ENCODE peak calls at places on chromosome 16, in ten cellular contexts. Z, D, R, E, P, O, S, L, V and M are unnamed samples.

GRCh38 chr16:53848277-53848942 is 144.5 kb downstream of the FTO start:
- DNase-seq in Z (no peak), D (no peak), R (no peak), E (no peak), P (no peak), O (no peak), S (no peak), L (no peak), V (no peak), M (no peak)

GRCh38 chr16:4601317-4602186 is 13.1 kb downstream of the UBALD1 start:
- DNase-seq in Z (no peak), D (no peak), R (no peak), E (no peak), P (no peak), O (no peak), S (no peak), L (peak), V (no peak), M (peak)

GRCh38 chr16:57600048-57600835 is 28.2 kb upstream of the ADGRG1 start:
- DNase-seq in Z (no peak), D (peak), R (no peak), E (no peak), P (peak), O (no peak), S (no peak), L (peak), V (no peak), M (no peak)

GRCh38 chr16:84391151-84391873 is 23.0 kb downstream of the ATP2C2 start:
- DNase-seq in Z (no peak), D (no peak), R (peak), E (no peak), P (peak), O (no peak), S (no peak), L (peak), V (no peak), M (no peak)

GRCh38 chr16:3152273-3153076 is 17.6 kb downstream of the ZNF213 start:
- DNase-seq in Z (peak), D (peak), R (peak), E (peak), P (peak), O (peak), S (peak), L (peak), V (peak), M (peak)

GRCh38 chr16:57427824-57428223 is 19.4 kb downstream of the CIAPIN1 start:
- DNase-seq in Z (no peak), D (no peak), R (no peak), E (no peak), P (no peak), O (no peak), S (no peak), L (no peak), V (no peak), M (no peak)

GRCh38 chr16:26614102-26614864 is 452.4 kb upstream of the C16orf82 start:
- DNase-seq in Z (no peak), D (no peak), R (no peak), E (no peak), P (no peak), O (no peak), S (no peak), L (no peak), V (no peak), M (no peak)

GRCh38 chr16:52099382-52099781 is 447.6 kb downstream of the TOX3 start:
- DNase-seq in Z (no peak), D (no peak), R (no peak), E (no peak), P (no peak), O (no peak), S (no peak), L (no peak), V (no peak), M (no peak)

GRCh38 chr16:75868636-75869389 is 142.5 kb upstream of the CPHXL start:
- DNase-seq in Z (no peak), D (no peak), R (no peak), E (no peak), P (no peak), O (no peak), S (no peak), L (no peak), V (no peak), M (no peak)

GRCh38 chr16:48734220-48734619 is 124.2 kb upstream of the N4BP1 start:
- DNase-seq in Z (no peak), D (no peak), R (no peak), E (no peak), P (no peak), O (no peak), S (no peak), L (no peak), V (no peak), M (no peak)

GRCh38 chr16:89953671-89954406 is 5.3 kb downstream of the DEF8 start:
- DNase-seq in Z (no peak), D (no peak), R (no peak), E (no peak), P (no peak), O (no peak), S (no peak), L (no peak), V (no peak), M (no peak)

GRCh38 chr16:9826630-9827029 is 355.6 kb downstream of the GRIN2A start:
- DNase-seq in Z (no peak), D (no peak), R (no peak), E (no peak), P (no peak), O (no peak), S (no peak), L (no peak), V (no peak), M (no peak)

GRCh38 chr16:4225075-4225474 is 16.8 kb downstream of the SRL start:
- DNase-seq in Z (no peak), D (no peak), R (no peak), E (no peak), P (no peak), O (no peak), S (no peak), L (no peak), V (no peak), M (no peak)

GRCh38 chr16:46961373-46962353 is 11.8 kb downstream of the DNAJA2 start:
- DNase-seq in Z (peak), D (no peak), R (peak), E (no peak), P (no peak), O (no peak), S (no peak), L (no peak), V (no peak), M (no peak)

GRCh38 chr16:83689385-83689831 is 118.4 kb upstream of the HSBP1 start:
- DNase-seq in Z (no peak), D (no peak), R (peak), E (peak), P (no peak), O (peak), S (peak), L (peak), V (no peak), M (no peak)

GRCh38 chr16:50154369-50154947 is 1.4 kb downstream of the TENT4B start:
- DNase-seq in Z (no peak), D (no peak), R (no peak), E (no peak), P (no peak), O (no peak), S (no peak), L (peak), V (no peak), M (peak)

GRCh38 chr16:84166796-84167695 is 19.8 kb downstream of the TAF1C start:
- DNase-seq in Z (no peak), D (no peak), R (no peak), E (no peak), P (no peak), O (no peak), S (no peak), L (no peak), V (no peak), M (no peak)

GRCh38 chr16:88810868-88811599 is 694 bp downstream of the APRT start:
- DNase-seq in Z (peak), D (peak), R (peak), E (no peak), P (peak), O (peak), S (peak), L (peak), V (peak), M (peak)

GRCh38 chr16:56191807-56192643 is 736 bp downstream of the GNAO1 start:
- DNase-seq in Z (no peak), D (no peak), R (no peak), E (no peak), P (no peak), O (no peak), S (no peak), L (no peak), V (no peak), M (no peak)

GRCh38 chr16:46789499-46790414 is 41.2 kb downstream of the C16orf87 start:
- DNase-seq in Z (peak), D (peak), R (peak), E (no peak), P (peak), O (peak), S (peak), L (peak), V (peak), M (peak)

GRCh38 chr16:2194166-2194834 is 2.1 kb downstream of the CASKIN1 start:
- DNase-seq in Z (no peak), D (no peak), R (no peak), E (peak), P (no peak), O (no peak), S (no peak), L (peak), V (no peak), M (no peak)

GRCh38 chr16:48409839-48410610 is 24.8 kb upstream of the SIAH1 start:
- DNase-seq in Z (no peak), D (no peak), R (peak), E (peak), P (no peak), O (no peak), S (no peak), L (peak), V (no peak), M (no peak)

GRCh38 chr16:361341-361871 is 8.9 kb upstream of the AXIN1 start:
- DNase-seq in Z (no peak), D (no peak), R (no peak), E (no peak), P (no peak), O (no peak), S (no peak), L (no peak), V (peak), M (no peak)

GRCh38 chr16:79369796-79370195 is 230.7 kb downstream of the MAF start:
- DNase-seq in Z (no peak), D (no peak), R (no peak), E (no peak), P (no peak), O (no peak), S (peak), L (no peak), V (no peak), M (no peak)

GRCh38 chr16:19691161-19691850 is 26.7 kb downstream of the KNOP1 start:
- DNase-seq in Z (no peak), D (no peak), R (no peak), E (no peak), P (no peak), O (peak), S (no peak), L (no peak), V (peak), M (no peak)

GRCh38 chr16:56203052-56203451 is 11.8 kb downstream of the GNAO1 start:
- DNase-seq in Z (no peak), D (no peak), R (no peak), E (no peak), P (no peak), O (peak), S (no peak), L (peak), V (peak), M (no peak)

GRCh38 chr16:57585051-57585687 is 42.7 kb downstream of the ADGRG5 start:
- DNase-seq in Z (no peak), D (no peak), R (no peak), E (no peak), P (no peak), O (no peak), S (no peak), L (no peak), V (no peak), M (peak)

GRCh38 chr16:49703494-49703893 is 152.4 kb downstream of the ZNF423 start:
- DNase-seq in Z (no peak), D (no peak), R (no peak), E (no peak), P (no peak), O (no peak), S (no peak), L (no peak), V (no peak), M (no peak)

GRCh38 chr16:77816293-77816692 is 27.9 kb downstream of the VAT1L start:
- DNase-seq in Z (no peak), D (no peak), R (peak), E (no peak), P (no peak), O (no peak), S (no peak), L (peak), V (no peak), M (no peak)

GRCh38 chr16:72099377-72099818 is 5.8 kb downstream of the DHX38 start:
- DNase-seq in Z (peak), D (peak), R (peak), E (no peak), P (no peak), O (no peak), S (peak), L (peak), V (no peak), M (no peak)

GRCh38 chr16:1530349-1530882 is 3.0 kb upstream of the TMEM204 start:
- DNase-seq in Z (no peak), D (no peak), R (no peak), E (no peak), P (no peak), O (no peak), S (no peak), L (no peak), V (no peak), M (no peak)

DNA sequence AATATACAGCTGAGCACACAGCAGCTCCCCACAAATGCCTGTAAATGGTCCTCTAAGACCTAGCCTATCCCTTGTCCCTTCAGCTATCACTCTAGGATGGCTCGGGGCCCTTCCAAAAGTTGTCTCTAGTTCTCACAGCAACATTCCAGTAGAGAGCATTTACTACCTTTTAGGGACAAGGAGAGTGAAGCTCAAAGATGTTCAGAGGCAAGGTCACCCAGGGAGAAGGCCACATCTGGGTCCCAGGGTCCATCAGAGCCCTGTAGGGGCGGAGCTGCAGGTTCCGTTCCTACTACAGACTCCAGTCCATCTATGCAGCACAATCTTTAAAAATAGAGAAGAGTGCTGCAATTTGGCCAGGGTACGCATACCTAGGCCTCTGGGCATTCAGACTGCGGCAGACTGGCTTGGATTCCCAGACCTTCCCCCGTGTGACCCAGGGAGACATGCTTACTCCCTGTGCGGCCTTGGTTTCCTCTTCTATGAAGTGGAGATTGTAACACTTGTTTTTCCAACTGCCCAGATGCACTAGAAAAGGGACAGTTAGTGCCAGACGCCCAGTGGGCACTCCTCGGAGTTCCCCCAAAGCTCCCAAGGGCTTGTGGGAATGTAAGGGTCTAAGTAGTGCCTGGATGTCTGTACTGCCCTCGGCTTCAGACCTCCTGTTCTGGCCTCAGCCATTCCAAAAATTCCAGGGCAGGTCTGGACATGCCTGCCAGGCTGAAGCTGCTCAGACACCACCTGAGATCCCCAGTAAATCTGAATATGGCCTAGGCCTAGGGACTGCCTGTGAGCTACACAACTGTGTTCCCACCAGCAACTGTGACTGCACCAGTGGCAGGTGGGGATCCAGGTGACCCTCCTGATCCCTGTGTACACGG is 2.5 kb downstream of the SLC12A4 start:
- DNase-seq in Z (no peak), D (no peak), R (no peak), E (no peak), P (no peak), O (no peak), S (peak), L (no peak), V (no peak), M (no peak)
- H3K4me3 ChIP-seq in Z (no peak), D (peak), R (peak), E (no peak), P (peak), O (peak), S (peak), L (no peak), V (peak), M (peak)

GRCh38 chr16:87133112-87133850 is 183.9 kb downstream of the C16orf95 start:
- DNase-seq in Z (no peak), D (no peak), R (no peak), E (no peak), P (no peak), O (no peak), S (no peak), L (no peak), V (no peak), M (no peak)
- H3K27ac ChIP-seq in Z (no peak), D (no peak), R (peak), E (no peak), P (no peak), O (no peak), S (no peak), L (no peak), V (no peak), M (peak)

GRCh38 chr16:31460582-31461002 is 1.3 kb downstream of the ARMC5 start:
- DNase-seq in Z (peak), D (peak), R (peak), E (peak), P (peak), O (no peak), S (no peak), L (peak), V (no peak), M (peak)
- H3K4me3 ChIP-seq in Z (peak), D (peak), R (peak), E (peak), P (peak), O (peak), S (peak), L (peak), V (peak), M (peak)

DNA sequence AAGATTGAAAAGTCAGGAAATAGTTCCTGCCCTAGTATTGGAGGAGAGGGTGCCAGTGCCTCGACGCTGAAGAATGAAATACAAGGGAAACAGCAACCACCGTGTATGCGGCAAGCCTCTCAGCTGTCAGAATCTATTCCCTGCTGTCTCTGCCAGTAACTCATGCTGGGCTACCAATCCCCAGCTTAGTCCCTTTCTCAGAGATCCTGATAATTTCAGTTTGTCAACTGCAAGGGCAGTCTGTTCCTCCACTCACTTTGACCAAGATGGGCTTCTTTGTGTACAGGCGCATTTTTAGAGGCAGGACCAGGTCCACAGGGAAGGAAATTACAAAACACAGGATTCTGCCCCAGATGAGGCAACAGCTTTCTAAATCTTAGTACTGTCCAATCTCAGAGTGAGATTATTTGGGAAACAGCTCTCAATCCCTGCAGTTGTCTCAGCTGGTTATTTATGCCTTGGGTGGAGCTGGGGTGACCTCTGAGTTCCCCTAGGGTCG is 1.3 kb downstream of the NQO1 start:
- DNase-seq in Z (no peak), D (no peak), R (no peak), E (no peak), P (no peak), O (no peak), S (peak), L (peak), V (no peak), M (no peak)
- H3K27ac ChIP-seq in Z (no peak), D (peak), R (no peak), E (peak), P (peak), O (peak), S (peak), L (peak), V (peak), M (no peak)

GRCh38 chr16:66203476-66203875 is 163.0 kb upstream of the CDH5 start:
- DNase-seq in Z (no peak), D (no peak), R (no peak), E (no peak), P (no peak), O (no peak), S (no peak), L (no peak), V (no peak), M (no peak)
- H3K4me3 ChIP-seq in Z (no peak), D (no peak), R (no peak), E (no peak), P (no peak), O (no peak), S (no peak), L (no peak), V (no peak), M (no peak)

DNA sequence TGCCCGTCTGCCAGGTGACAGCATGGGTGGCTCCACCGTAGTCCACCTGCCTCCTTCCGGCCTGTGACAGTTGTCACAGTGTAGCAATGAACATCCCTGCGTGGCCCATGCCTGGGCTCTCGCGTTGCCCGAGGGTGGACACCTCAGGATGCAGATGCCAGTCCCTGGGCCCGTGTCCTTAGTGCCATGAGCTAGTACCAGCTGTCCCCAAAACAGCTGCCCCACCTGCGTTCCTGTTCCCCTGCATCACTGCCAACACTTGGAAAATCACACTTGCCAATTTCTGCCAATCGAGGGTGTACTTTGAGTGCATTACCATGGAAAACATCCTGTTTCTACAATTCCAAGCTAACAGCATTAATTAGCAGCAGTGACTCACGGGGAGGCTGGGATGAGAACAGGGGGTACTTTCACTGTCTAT is 9.0 kb upstream of the C16orf95 start:
- DNase-seq in Z (no peak), D (no peak), R (no peak), E (no peak), P (peak), O (no peak), S (peak), L (no peak), V (no peak), M (peak)
- H3K27ac ChIP-seq in Z (no peak), D (no peak), R (no peak), E (no peak), P (no peak), O (no peak), S (peak), L (no peak), V (peak), M (no peak)

GRCh38 chr16:61871837-61872777 is 164.1 kb downstream of the CDH8 start:
- DNase-seq in Z (no peak), D (no peak), R (no peak), E (no peak), P (no peak), O (no peak), S (no peak), L (no peak), V (no peak), M (no peak)

GRCh38 chr16:61872778-61873119 is 163.5 kb downstream of the CDH8 start:
- DNase-seq in Z (no peak), D (no peak), R (no peak), E (no peak), P (no peak), O (no peak), S (no peak), L (no peak), V (no peak), M (no peak)
- H3K4me3 ChIP-seq in Z (no peak), D (no peak), R (no peak), E (no peak), P (no peak), O (no peak), S (no peak), L (no peak), V (no peak), M (no peak)